ENCODE peak calls at places on chromosomes 12 and 14, in five cellular contexts. A, Q, F, L and V are unnamed samples.

GRCh38 chr12:40762072-40762471 is 69.8 kb downstream of the CNTN1 start:
- DNase-seq in Q (no peak), A (peak), F (no peak), L (no peak), V (no peak)

GRCh38 chr12:96120359-96121100 is 73.6 kb upstream of the ELK3 start:
- DNase-seq in L (peak), F (peak), A (no peak), Q (no peak), V (peak)

GRCh38 chr12:69779928-69780327 is 41.3 kb downstream of the RAB3IP start:
- DNase-seq in Q (peak), L (no peak), A (peak), F (peak), V (peak)

GRCh38 chr12:43325786-43326185 is 226.2 kb downstream of the ADAMTS20 start:
- DNase-seq in A (no peak), F (no peak), Q (no peak), L (no peak), V (no peak)

GRCh38 chr12:57196956-57197355 is 19.6 kb upstream of the NXPH4 start:
- DNase-seq in L (no peak), A (no peak), Q (no peak), F (no peak), V (no peak)

GRCh38 chr12:52539024-52539820 is 13.7 kb downstream of the KRT71 start:
- DNase-seq in F (no peak), Q (peak), A (peak), L (no peak), V (no peak)

GRCh38 chr12:27521066-27521465 is 2.9 kb upstream of the PPFIBP1 start:
- DNase-seq in A (no peak), L (no peak), Q (peak), F (peak), V (peak)

GRCh38 chr14:60632257-60632656 is 17.0 kb downstream of the SIX1 start:
- DNase-seq in Q (no peak), A (no peak), L (no peak), F (no peak), V (no peak)

GRCh38 chr12:79451988-79452387 is 238.8 kb downstream of the PAWR start:
- DNase-seq in L (no peak), A (peak), Q (peak), F (peak), V (no peak)

GRCh38 chr12:57893460-57894353 is 47.2 kb upstream of the CTDSP2 start:
- DNase-seq in Q (peak), A (no peak), F (peak), L (no peak), V (peak)

GRCh38 chr12:63304844-63305243 is 153.8 kb upstream of the AVPR1A start:
- DNase-seq in F (no peak), A (no peak), Q (no peak), L (no peak), V (no peak)

GRCh38 chr12:12620730-12621315 is 9.1 kb downstream of the CREBL2 start:
- DNase-seq in L (no peak), A (no peak), Q (no peak), F (no peak), V (no peak)

GRCh38 chr12:102539651-102540553 is 59.5 kb upstream of the IGF1 start:
- DNase-seq in F (no peak), L (no peak), A (peak), Q (peak), V (no peak)

GRCh38 chr14:81990312-81990761 is 456.7 kb upstream of the SEL1L start:
- DNase-seq in L (peak), Q (peak), F (peak), A (peak), V (peak)

GRCh38 chr14:100131181-100131580 is 28.3 kb downstream of the DEGS2 start:
- DNase-seq in A (no peak), F (no peak), Q (no peak), L (no peak), V (no peak)

GRCh38 chr14:104694991-104695659 is 5.7 kb downstream of the INF2 start:
- DNase-seq in L (no peak), A (no peak), Q (no peak), F (no peak), V (no peak)

GRCh38 chr14:50343424-50343823 is 31.3 kb downstream of the DMAC2L start:
- DNase-seq in L (no peak), Q (no peak), A (no peak), F (no peak), V (no peak)

GRCh38 chr12:16197600-16197999 is 79.9 kb downstream of the SLC15A5 start:
- DNase-seq in L (no peak), F (no peak), A (no peak), Q (no peak), V (no peak)

DNA sequence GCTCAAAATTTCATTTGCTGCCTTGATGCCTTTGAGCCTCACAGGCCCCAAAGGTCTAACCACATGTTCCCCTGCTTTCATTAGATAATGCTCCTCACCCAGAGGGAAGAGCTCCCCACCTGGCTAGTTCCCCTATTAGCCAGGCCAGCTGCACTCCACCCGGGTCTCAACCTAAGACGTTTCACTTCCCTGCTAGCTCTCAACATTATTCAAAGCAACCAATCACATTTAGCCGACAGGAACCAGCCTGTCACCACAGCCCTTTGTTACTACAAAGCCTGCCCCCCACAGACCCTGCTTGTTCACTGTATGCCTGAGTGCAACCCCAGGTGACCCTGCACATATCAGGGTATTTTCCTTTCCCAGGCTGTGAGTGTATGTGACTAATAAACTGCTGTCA is 78.6 kb downstream of the SLC15A5 start:
- DNase-seq in F (no peak), L (peak), A (no peak), Q (no peak), V (no peak)
- TF ChIP-seq RCOR1 in F (no peak), L (no peak), A (no peak), Q (no peak), V (no peak)

GRCh38 chr12:32343496-32343895 is 55.9 kb upstream of the FGD4 start:
- DNase-seq in L (no peak), F (no peak), A (no peak), Q (no peak), V (no peak)
- TF ChIP-seq RCOR1 in L (no peak), F (no peak), A (no peak), Q (no peak), V (no peak)

GRCh38 chr12:109452489-109452888 is 24.6 kb downstream of the KCTD10 start:
- DNase-seq in A (no peak), F (no peak), L (no peak), Q (no peak), V (no peak)
- TF ChIP-seq RCOR1 in A (no peak), F (no peak), L (no peak), Q (no peak), V (no peak)

GRCh38 chr12:47029903-47030302 is 49.5 kb upstream of the PCED1B start:
- DNase-seq in A (no peak), Q (no peak), L (no peak), F (no peak), V (no peak)
- TF ChIP-seq RCOR1 in A (no peak), Q (no peak), L (no peak), F (no peak), V (no peak)